ENCODE peak calls at places on chromosomes 16 and 17, in six cellular contexts. P is GM13977, C is Caco-2, S is nephron progenitor cell, W is neural crest cell, Q is AG09319. H is an unnamed sample.

GRCh38 chr16:4795181-4795827 is at the start of gene SMIM22:
- DNase-seq in P (no peak), C (no peak), S (no peak), W (no peak), Q (no peak), H (no peak)

GRCh38 chr17:42276609-42277341 is 584 bp upstream of the STAT5B start:
- DNase-seq in P (no peak), C (peak; percentile 49), S (peak; percentile 39), W (peak; percentile 38), Q (peak; percentile 47), H (peak; percentile 64)

GRCh38 chr17:27551701-27552466 is 79.1 kb upstream of the LGALS9 start:
- DNase-seq in P (no peak), C (peak; percentile 95), S (no peak), W (no peak), Q (no peak), H (no peak)

GRCh38 chr16:61277849-61278248 is 758.4 kb downstream of the CDH8 start:
- DNase-seq in P (no peak), C (no peak), S (no peak), W (no peak), Q (no peak), H (no peak)

GRCh38 chr17:72682597-72682996 is 409.9 kb downstream of the SLC39A11 start:
- DNase-seq in P (no peak), C (no peak), S (no peak), W (no peak), Q (no peak), H (no peak)

GRCh38 chr17:1755252-1755992 is 6.4 kb upstream of the SERPINF1 start:
- DNase-seq in P (no peak), C (no peak), S (no peak), W (no peak), Q (no peak), H (no peak)

GRCh38 chr16:67248401-67249177 is at the start of gene SLC9A5:
- DNase-seq in P (peak; percentile 72), C (peak; percentile 55), S (peak; percentile 56), W (peak; percentile 35), Q (no peak), H (no peak)

GRCh38 chr17:48024149-48025039 is 13.2 kb downstream of the COPZ2 start:
- DNase-seq in P (no peak), C (peak; percentile 68), S (peak; percentile 41), W (peak; percentile 28), Q (no peak), H (peak; percentile 43)

GRCh38 chr16:83351846-83352245 is 455.9 kb upstream of the HSBP1 start:
- DNase-seq in P (no peak), C (no peak), S (no peak), W (no peak), Q (no peak), H (peak; percentile 30)

GRCh38 chr17:76492989-76493501 is 8.2 kb downstream of the RHBDF2 start:
- DNase-seq in P (peak; percentile 70), C (no peak), S (no peak), W (no peak), Q (no peak), H (no peak)

GRCh38 chr16:73365010-73365409 is 317.1 kb upstream of the ZFHX3 start:
- DNase-seq in P (no peak), C (no peak), S (no peak), W (no peak), Q (no peak), H (peak; percentile 60)

GRCh38 chr17:8632087-8632486 is 1.6 kb upstream of the MYH10 start:
- DNase-seq in P (no peak), C (peak; percentile 25), S (peak; percentile 10), W (no peak), Q (no peak), H (no peak)

GRCh38 chr16:11355862-11356261 is 10.6 kb downstream of the RMI2 start:
- DNase-seq in P (no peak), C (no peak), S (no peak), W (no peak), Q (no peak), H (no peak)

GRCh38 chr17:30112794-30113193 is 3.8 kb upstream of the NSRP1 start:
- DNase-seq in P (no peak), C (no peak), S (no peak), W (no peak), Q (no peak), H (no peak)

GRCh38 chr17:2222901-2223616 is 80.5 kb downstream of the SMG6 start:
- DNase-seq in P (peak; percentile 48), C (no peak), S (no peak), W (no peak), Q (no peak), H (peak; percentile 81)

GRCh38 chr16:20906225-20906870 is 5.8 kb downstream of the LYRM1 start:
- DNase-seq in P (no peak), C (peak; percentile 32), S (no peak), W (no peak), Q (no peak), H (no peak)

GRCh38 chr16:89102035-89102776 is 8.6 kb downstream of the ACSF3 start:
- DNase-seq in P (no peak), C (no peak), S (no peak), W (no peak), Q (no peak), H (no peak)

GRCh38 chr16:4679156-4679853 is 14.1 kb upstream of the NUDT16L1 start:
- DNase-seq in P (no peak), C (no peak), S (no peak), W (no peak), Q (no peak), H (peak; percentile 75)

GRCh38 chr17:43599046-43599395 is 52.9 kb upstream of the ETV4 start:
- DNase-seq in P (no peak), C (no peak), S (no peak), W (no peak), Q (no peak), H (no peak)

GRCh38 chr17:66662496-66662895 is 172.4 kb upstream of the CACNG5 start:
- DNase-seq in P (no peak), C (no peak), S (no peak), W (no peak), Q (no peak), H (no peak)

GRCh38 chr17:39596543-39597267 is 11.0 kb downstream of the NEUROD2 start:
- DNase-seq in P (no peak), C (no peak), S (no peak), W (no peak), Q (no peak), H (no peak)

GRCh38 chr17:12256380-12256995 is 235.8 kb downstream of the MAP2K4 start:
- DNase-seq in P (peak; percentile 52), C (peak; percentile 23), S (peak; percentile 35), W (peak; percentile 5), Q (peak; percentile 59), H (peak; percentile 77)

GRCh38 chr16:90046971-90047713 is 27.9 kb upstream of the DBNDD1 start:
- DNase-seq in P (peak; percentile 45), C (peak; percentile 82), S (peak; percentile 82), W (peak; percentile 60), Q (no peak), H (peak; percentile 86)

GRCh38 chr17:59786536-59787319 is 79.3 kb downstream of the VMP1 start:
- DNase-seq in P (peak; percentile 66), C (peak; percentile 91), S (no peak), W (no peak), Q (peak; percentile 97), H (peak; percentile 100)

GRCh38 chr17:59786213-59786535 is 78.7 kb downstream of the VMP1 start:
- DNase-seq in P (no peak), C (no peak), S (no peak), W (no peak), Q (no peak), H (no peak)

GRCh38 chr17:59791603-59792457 is 84.4 kb downstream of the VMP1 start:
- DNase-seq in P (no peak), C (peak; percentile 23), S (no peak), W (no peak), Q (no peak), H (no peak)

GRCh38 chr17:59793249-59793648 is 85.8 kb downstream of the VMP1 start:
- DNase-seq in P (no peak), C (no peak), S (no peak), W (no peak), Q (no peak), H (no peak)

GRCh38 chr17:59790936-59791335 is 83.5 kb downstream of the VMP1 start:
- DNase-seq in P (no peak), C (no peak), S (no peak), W (no peak), Q (no peak), H (no peak)
- TF ChIP-seq CTCF in P (no peak), C (no peak), S (no peak), W (no peak), Q (no peak), H (no peak)

GRCh38 chr16:3180445-3180878 is 7.5 kb upstream of the OR1F1 start:
- DNase-seq in P (no peak), C (no peak), S (no peak), W (no peak), Q (no peak), H (no peak)

GRCh38 chr16:3183445-3184139 is 4.4 kb upstream of the OR1F1 start:
- DNase-seq in P (no peak), C (no peak), S (peak; percentile 23), W (no peak), Q (no peak), H (no peak)

GRCh38 chr16:3175157-3176153 is 12.5 kb upstream of the OR1F1 start:
- DNase-seq in P (peak; percentile 48), C (no peak), S (peak; percentile 41), W (peak; percentile 45), Q (no peak), H (peak; percentile 40)

GRCh38 chr16:3182608-3183444 is 5.2 kb upstream of the OR1F1 start:
- DNase-seq in P (peak; percentile 48), C (no peak), S (peak; percentile 74), W (peak; percentile 75), Q (no peak), H (peak; percentile 47)

GRCh38 chr16:3179651-3180050 is 8.4 kb upstream of the OR1F1 start:
- DNase-seq in P (no peak), C (no peak), S (no peak), W (no peak), Q (no peak), H (no peak)
- TF ChIP-seq CTCF in P (no peak), C (no peak), S (no peak), W (no peak), Q (no peak), H (no peak)

GRCh38 chr16:79776243-79776884 is 175.8 kb upstream of the MAF start:
- DNase-seq in P (no peak), C (no peak), S (no peak), W (no peak), Q (no peak), H (peak; percentile 55)
- TF ChIP-seq CTCF in P (no peak), C (no peak), S (no peak), W (peak; percentile 25), Q (peak; percentile 5), H (no peak)

GRCh38 chr16:970379-970765 is 412 bp downstream of the LMF1 start:
- DNase-seq in P (no peak), C (no peak), S (no peak), W (no peak), Q (no peak), H (no peak)

GRCh38 chr16:971582-971905 is 760 bp upstream of the LMF1 start:
- DNase-seq in P (no peak), C (no peak), S (no peak), W (no peak), Q (no peak), H (no peak)

GRCh38 chr16:970766-971581 is at the start of gene LMF1:
- DNase-seq in P (peak; percentile 100), C (peak; percentile 95), S (peak; percentile 99), W (peak; percentile 97), Q (peak; percentile 63), H (peak; percentile 92)

GRCh38 chr16:968620-969019 is 2.2 kb downstream of the LMF1 start:
- DNase-seq in P (no peak), C (no peak), S (no peak), W (no peak), Q (no peak), H (no peak)

GRCh38 chr16:969508-970378 is 1.0 kb downstream of the LMF1 start:
- DNase-seq in P (peak; percentile 68), C (no peak), S (peak; percentile 60), W (no peak), Q (no peak), H (peak; percentile 47)
- TF ChIP-seq CTCF in P (no peak), C (no peak), S (no peak), W (no peak), Q (no peak), H (no peak)